ENCODE peak calls at places on chromosomes 16 and 17, in seven cellular contexts. V is GM23248; C is RWPE1; B is lower lobe of right lung; X is right lobe of liver; T is CD8-positive, alpha-beta memory T cell; M is GM23338. D is an unnamed sample.

GRCh38 chr17:67819722-67820121 is 5.6 kb upstream of the BPTF start:
- DNase-seq in V (no peak), C (no peak), B (no peak), X (no peak), T (no peak), M (no peak), D (no peak)

GRCh38 chr16:85569615-85570212 is 43.4 kb upstream of the GSE1 start:
- DNase-seq in V (peak), C (no peak), B (peak), X (no peak), T (peak), M (peak), D (no peak)

GRCh38 chr17:69525920-69526841 is 111.7 kb downstream of the MAP2K6 start:
- DNase-seq in V (peak), C (peak), B (no peak), X (no peak), T (no peak), M (peak), D (no peak)

GRCh38 chr16:9099131-9099625 is 7.7 kb downstream of the HAPSTR1 start:
- DNase-seq in V (peak), C (peak), B (peak), X (peak), T (no peak), M (no peak), D (no peak)

GRCh38 chr16:24493859-24494258 is 45.5 kb upstream of the RBBP6 start:
- DNase-seq in V (peak), C (peak), B (no peak), X (no peak), T (no peak), M (no peak), D (no peak)

GRCh38 chr17:77462101-77462500 is 321.3 kb downstream of the SEC14L1 start:
- DNase-seq in V (no peak), C (no peak), B (no peak), X (no peak), T (no peak), M (no peak), D (no peak)

GRCh38 chr16:69793521-69793920 is 31.4 kb downstream of the WWP2 start:
- DNase-seq in V (no peak), C (no peak), B (no peak), X (no peak), T (no peak), M (no peak), D (no peak)

GRCh38 chr17:17305282-17305801 is 2.2 kb downstream of the NT5M start:
- DNase-seq in V (no peak), C (no peak), B (no peak), X (no peak), T (peak), M (no peak), D (peak)

GRCh38 chr16:79838860-79839259 is 238.3 kb upstream of the MAF start:
- DNase-seq in V (peak), C (no peak), B (no peak), X (no peak), T (no peak), M (no peak), D (no peak)

GRCh38 chr17:57619061-57619937 is 125.8 kb downstream of the CCDC182 start:
- DNase-seq in V (peak), C (no peak), B (no peak), X (no peak), T (no peak), M (no peak), D (no peak)

GRCh38 chr16:78813917-78814316 is 714.5 kb downstream of the WWOX start:
- DNase-seq in V (no peak), C (no peak), B (no peak), X (no peak), T (no peak), M (no peak), D (no peak)

DNA sequence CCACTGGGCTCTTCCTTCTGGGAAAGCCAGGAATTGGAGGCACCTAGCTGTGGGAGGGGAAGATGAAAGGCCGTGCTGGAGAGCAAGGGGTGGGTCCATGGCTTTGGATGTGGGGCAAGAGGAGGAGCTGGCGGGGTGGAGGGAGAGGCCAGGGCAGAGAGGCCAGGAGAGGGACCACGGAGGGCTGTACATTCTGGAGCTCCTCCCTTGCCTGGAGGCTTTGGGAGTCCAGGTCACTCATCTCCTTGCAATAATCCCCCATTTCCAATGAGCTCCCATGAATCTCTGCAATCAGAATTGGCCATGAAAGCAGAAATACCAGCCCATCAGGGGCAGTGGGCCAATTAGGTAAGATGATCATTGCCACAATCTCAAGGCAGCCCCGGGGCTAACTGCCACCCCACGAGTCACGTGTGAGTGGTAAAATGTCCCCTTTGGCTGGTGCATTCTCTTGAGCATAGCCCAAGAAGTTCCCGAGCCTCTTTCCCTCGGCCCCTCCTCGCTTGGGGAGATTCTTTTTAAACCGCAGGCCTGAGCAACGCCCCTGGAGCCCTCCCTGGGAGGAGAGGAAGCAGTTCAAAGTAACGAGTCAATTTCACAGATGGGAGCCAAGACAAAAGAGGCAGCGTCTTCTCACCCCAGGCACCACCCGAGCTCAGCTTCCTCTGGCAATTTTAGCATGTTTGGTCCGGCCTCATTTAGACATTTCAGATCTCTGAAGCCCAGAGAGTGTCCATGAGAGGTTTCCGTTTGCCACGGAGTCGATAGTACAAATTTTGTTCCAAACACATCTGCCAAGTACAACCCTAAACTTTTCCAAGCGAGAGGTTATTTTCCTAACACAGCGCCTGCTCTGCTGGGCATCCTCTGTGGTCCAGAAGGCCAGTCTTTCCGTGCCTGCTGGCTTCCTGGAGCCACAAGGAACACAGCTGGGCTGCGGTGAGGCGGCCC is 13.4 kb downstream of the RTN4RL1 start:
- DNase-seq in V (peak), C (peak), B (peak), X (peak), T (no peak), M (peak), D (no peak)
- H3K27ac ChIP-seq in V (no peak), C (peak), B (peak), X (peak), T (no peak), M (no peak), D (no peak)

GRCh38 chr17:39923230-39923629 is 4.2 kb downstream of the ORMDL3 start:
- DNase-seq in V (no peak), C (no peak), B (no peak), X (no peak), T (no peak), M (no peak), D (no peak)
- H3K27ac ChIP-seq in V (no peak), C (no peak), B (no peak), X (peak), T (no peak), M (no peak), D (no peak)

GRCh38 chr16:48203974-48204824 is 39.9 kb upstream of the LONP2 start:
- DNase-seq in V (no peak), C (no peak), B (no peak), X (peak), T (no peak), M (no peak), D (no peak)

GRCh38 chr16:48201515-48202201 is 42.4 kb upstream of the LONP2 start:
- DNase-seq in V (no peak), C (no peak), B (no peak), X (no peak), T (no peak), M (no peak), D (no peak)

GRCh38 chr16:48206594-48207242 is 37.4 kb upstream of the LONP2 start:
- DNase-seq in V (no peak), C (peak), B (no peak), X (no peak), T (no peak), M (no peak), D (no peak)

GRCh38 chr16:48210747-48211146 is 33.4 kb upstream of the LONP2 start:
- DNase-seq in V (no peak), C (no peak), B (no peak), X (peak), T (no peak), M (no peak), D (no peak)

DNA sequence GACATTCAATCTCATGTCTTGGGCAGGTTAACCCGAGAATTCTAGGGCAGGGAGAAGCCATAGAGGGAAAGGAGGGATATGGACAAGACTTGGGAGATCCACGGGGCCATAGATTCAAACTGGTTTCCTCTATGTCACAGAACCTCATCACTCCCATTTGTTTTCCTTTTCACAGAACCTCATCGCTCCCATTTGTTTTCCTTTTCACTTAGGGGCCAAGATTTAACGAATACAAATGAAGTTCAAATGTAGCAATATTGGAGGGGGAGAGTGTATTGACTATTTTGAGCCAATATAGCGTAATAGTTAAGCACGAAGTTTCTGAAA is 39.3 kb upstream of the LONP2 start:
- DNase-seq in V (no peak), C (no peak), B (no peak), X (no peak), T (no peak), M (no peak), D (no peak)
- H3K27ac ChIP-seq in V (no peak), C (no peak), B (no peak), X (peak), T (no peak), M (no peak), D (no peak)

DNA sequence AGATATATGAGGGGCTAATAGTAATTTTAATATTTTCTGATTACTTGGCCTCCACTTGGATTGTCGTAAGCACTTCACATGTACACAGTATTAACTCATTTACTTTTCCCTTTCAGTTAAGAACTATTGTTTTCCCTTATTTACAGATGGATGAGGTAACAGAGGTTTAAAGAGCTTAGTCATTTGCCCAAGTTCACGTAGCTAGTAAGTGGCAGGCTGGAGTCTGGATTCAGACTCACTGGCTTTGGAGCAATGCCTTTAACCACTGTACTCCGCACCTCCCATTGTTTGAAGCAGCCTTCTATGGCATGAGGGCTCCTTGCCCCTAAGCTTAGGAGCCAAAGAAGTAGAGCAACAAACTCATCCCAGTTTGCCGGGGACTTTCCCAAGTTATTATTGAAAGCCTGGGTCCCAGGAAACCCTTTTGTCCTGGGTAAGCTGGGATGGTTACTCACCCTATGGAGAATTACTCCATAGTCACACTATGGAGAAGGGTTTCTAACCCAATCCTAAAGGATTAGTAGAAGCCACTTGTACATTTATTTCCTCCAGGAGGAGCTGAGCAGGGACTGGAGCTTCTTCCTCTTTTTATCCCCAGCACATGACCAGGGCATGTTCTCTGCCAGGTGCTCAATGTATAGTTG is 12.3 kb downstream of the FOXL1 start:
- DNase-seq in V (peak), C (no peak), B (no peak), X (no peak), T (no peak), M (no peak), D (no peak)
- H3K27ac ChIP-seq in V (peak), C (no peak), B (no peak), X (no peak), T (no peak), M (no peak), D (no peak)

DNA sequence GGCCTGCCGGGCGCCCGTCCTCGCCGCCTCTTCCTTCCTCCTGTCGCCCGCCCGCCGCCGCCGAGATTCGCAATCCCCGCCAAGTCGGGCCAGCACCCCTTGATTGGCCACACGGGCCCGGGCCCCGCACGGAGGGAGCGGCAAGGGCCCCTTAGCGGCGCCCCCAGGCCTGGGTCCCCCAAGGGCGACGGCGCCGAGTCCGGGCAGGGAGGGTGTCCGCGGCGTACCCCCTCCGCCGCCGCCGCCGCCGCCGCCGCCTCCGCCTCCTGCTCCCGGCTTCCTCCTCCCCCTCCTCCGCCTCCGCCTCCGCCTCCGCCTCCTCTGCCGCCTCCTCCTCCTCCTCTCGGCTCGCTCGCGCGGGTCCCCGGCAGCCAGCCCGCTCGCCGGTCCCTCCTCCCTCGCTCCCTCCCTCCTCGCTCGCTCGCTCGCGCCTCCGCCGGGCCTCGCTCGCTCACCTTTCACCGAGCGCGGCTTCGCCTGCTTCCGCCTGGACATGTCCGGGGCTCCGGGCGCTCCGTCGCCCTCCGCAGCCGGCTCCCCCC is 561 bp downstream of the ZNF423 start:
- DNase-seq in V (peak), C (peak), B (peak), X (peak), T (peak), M (peak), D (peak)
- H3K27ac ChIP-seq in V (no peak), C (peak), B (peak), X (peak), T (no peak), M (peak), D (peak)

DNA sequence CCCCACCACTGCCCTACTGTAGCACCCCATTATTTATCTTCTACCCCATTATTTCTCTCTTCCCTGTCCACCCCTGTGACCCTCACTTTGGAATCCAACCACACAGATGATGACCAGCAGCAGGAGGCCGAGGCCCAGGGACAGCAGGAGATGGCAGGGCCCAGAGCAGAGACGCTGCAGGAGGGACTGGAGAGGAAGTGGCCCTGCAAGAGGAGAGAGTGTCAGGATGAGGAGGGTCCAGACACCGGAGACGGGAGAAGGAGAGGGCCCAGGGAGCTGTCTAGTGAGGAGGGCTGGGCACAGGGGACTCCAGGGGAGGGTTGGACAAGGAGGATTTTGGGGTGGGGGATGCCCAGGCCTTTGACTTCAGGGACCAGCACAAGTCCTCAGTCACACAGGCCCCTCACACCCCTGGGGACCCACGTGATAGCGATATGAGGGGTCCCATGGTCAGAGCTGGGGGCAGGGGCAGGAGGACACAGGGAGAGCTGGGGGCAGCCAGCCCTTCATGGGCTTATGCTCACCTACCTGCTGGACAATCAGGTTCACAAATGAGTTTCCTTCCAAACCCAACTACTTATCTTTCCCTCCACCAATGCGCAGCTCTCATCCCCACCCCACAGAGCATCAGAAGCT is 2.0 kb downstream of the CLEC10A start:
- DNase-seq in V (no peak), C (no peak), B (no peak), X (no peak), T (no peak), M (no peak), D (no peak)
- H3K27ac ChIP-seq in V (no peak), C (no peak), B (no peak), X (no peak), T (no peak), M (no peak), D (no peak)